ENCODE peak calls at places on chromosomes 13 and 19, in six cellular contexts. One of them, this sample, is unnamed.
A peak's percentile ranks its signal among the peaks of the same experiment; 100 is the strongest.

GRCh38 chr13:89910166-89910565 is 1437.3 kb upstream of the MIR17HG start:
- DNase-seq in K562: no peak
- DNase-seq in GM12878: no peak
- DNase-seq in HepG2: no peak
- DNase-seq in A549: no peak
- DNase-seq in endothelial cell of umbilical vein: no peak
- DNase-seq in this sample: no peak

GRCh38 chr13:20425819-20426219 is 99.8 kb downstream of the CRYL1 start:
- DNase-seq in K562: no peak
- DNase-seq in GM12878: no peak
- DNase-seq in HepG2: no peak
- DNase-seq in A549: no peak
- DNase-seq in endothelial cell of umbilical vein: no peak
- DNase-seq in this sample: no peak

GRCh38 chr13:109744512-109745051 is 41.8 kb downstream of the IRS2 start:
- DNase-seq in K562: no peak
- DNase-seq in GM12878: no peak
- DNase-seq in HepG2: no peak
- DNase-seq in A549: no peak
- DNase-seq in endothelial cell of umbilical vein: no peak
- DNase-seq in this sample: no peak

GRCh38 chr13:50318887-50319286 is 303.6 kb downstream of the KCNRG start:
- DNase-seq in K562: no peak
- DNase-seq in GM12878: no peak
- DNase-seq in HepG2: no peak
- DNase-seq in A549: peak; percentile 2
- DNase-seq in endothelial cell of umbilical vein: no peak
- DNase-seq in this sample: peak; percentile 37

GRCh38 chr13:32125746-32126145 is 94.2 kb downstream of the FRY start:
- DNase-seq in K562: no peak
- DNase-seq in GM12878: no peak
- DNase-seq in HepG2: no peak
- DNase-seq in A549: no peak
- DNase-seq in endothelial cell of umbilical vein: no peak
- DNase-seq in this sample: peak; percentile 79

GRCh38 chr13:27203854-27204253 is 32.2 kb upstream of the USP12 start:
- DNase-seq in K562: no peak
- DNase-seq in GM12878: no peak
- DNase-seq in HepG2: peak; percentile 14
- DNase-seq in A549: peak; percentile 44
- DNase-seq in endothelial cell of umbilical vein: peak; percentile 41
- DNase-seq in this sample: peak; percentile 39

GRCh38 chr19:55437410-55437809 is 5.7 kb downstream of the SHISA7 start:
- DNase-seq in K562: peak; percentile 86
- DNase-seq in GM12878: no peak
- DNase-seq in HepG2: peak; percentile 46
- DNase-seq in A549: peak; percentile 87
- DNase-seq in endothelial cell of umbilical vein: peak; percentile 55
- DNase-seq in this sample: peak; percentile 67

GRCh38 chr19:48735031-48735615 is 5.3 kb downstream of the RASIP1 start:
- DNase-seq in K562: no peak
- DNase-seq in GM12878: no peak
- DNase-seq in HepG2: no peak
- DNase-seq in A549: peak; percentile 85
- DNase-seq in endothelial cell of umbilical vein: no peak
- DNase-seq in this sample: peak; percentile 44

GRCh38 chr19:16161848-16162247 is 11.5 kb downstream of the CIB3 start:
- DNase-seq in K562: no peak
- DNase-seq in GM12878: no peak
- DNase-seq in HepG2: no peak
- DNase-seq in A549: peak; percentile 65
- DNase-seq in endothelial cell of umbilical vein: peak; percentile 38
- DNase-seq in this sample: no peak

GRCh38 chr19:55459950-55460657 is 1.3 kb downstream of the ISOC2 start:
- DNase-seq in K562: no peak
- DNase-seq in GM12878: no peak
- DNase-seq in HepG2: peak; percentile 62
- DNase-seq in A549: no peak
- DNase-seq in endothelial cell of umbilical vein: peak; percentile 46
- DNase-seq in this sample: no peak

GRCh38 chr19:15300533-15301194 is 31.7 kb downstream of the BRD4 start:
- DNase-seq in K562: no peak
- DNase-seq in GM12878: no peak
- DNase-seq in HepG2: no peak
- DNase-seq in A549: peak; percentile 19
- DNase-seq in endothelial cell of umbilical vein: no peak
- DNase-seq in this sample: peak; percentile 44

GRCh38 chr13:77511552-77511951 is 24.0 kb upstream of the SCEL start:
- DNase-seq in K562: no peak
- DNase-seq in GM12878: no peak
- DNase-seq in HepG2: no peak
- DNase-seq in A549: peak; percentile 13
- DNase-seq in endothelial cell of umbilical vein: peak; percentile 54
- DNase-seq in this sample: peak; percentile 50

GRCh38 chr19:40614595-40615411 is 13.6 kb downstream of the LTBP4 start:
- DNase-seq in K562: peak; percentile 87
- DNase-seq in GM12878: peak; percentile 35
- DNase-seq in HepG2: no peak
- DNase-seq in A549: peak; percentile 68
- DNase-seq in endothelial cell of umbilical vein: peak; percentile 78
- DNase-seq in this sample: no peak

GRCh38 chr19:48977061-48977460 is 12.0 kb downstream of the FTL start:
- DNase-seq in K562: no peak
- DNase-seq in GM12878: no peak
- DNase-seq in HepG2: no peak
- DNase-seq in A549: no peak
- DNase-seq in endothelial cell of umbilical vein: no peak
- DNase-seq in this sample: no peak

GRCh38 chr13:98405690-98406344 is 171.1 kb downstream of the STK24 start:
- DNase-seq in K562: no peak
- DNase-seq in GM12878: no peak
- DNase-seq in HepG2: peak; percentile 5
- DNase-seq in A549: no peak
- DNase-seq in endothelial cell of umbilical vein: no peak
- DNase-seq in this sample: no peak

GRCh38 chr13:63184693-63185092 is 1769.0 kb upstream of the PCDH20 start:
- DNase-seq in K562: no peak
- DNase-seq in GM12878: no peak
- DNase-seq in HepG2: peak; percentile 2
- DNase-seq in A549: peak; percentile 49
- DNase-seq in endothelial cell of umbilical vein: no peak
- DNase-seq in this sample: no peak

GRCh38 chr13:33787051-33787591 is 30.8 kb upstream of the RFC3 start:
- DNase-seq in K562: no peak
- DNase-seq in GM12878: peak; percentile 33
- DNase-seq in HepG2: no peak
- DNase-seq in A549: no peak
- DNase-seq in endothelial cell of umbilical vein: no peak
- DNase-seq in this sample: peak; percentile 25

GRCh38 chr19:44824758-44825157 is 15.9 kb downstream of the BCAM start:
- DNase-seq in K562: no peak
- DNase-seq in GM12878: no peak
- DNase-seq in HepG2: no peak
- DNase-seq in A549: no peak
- DNase-seq in endothelial cell of umbilical vein: peak; percentile 64
- DNase-seq in this sample: no peak

GRCh38 chr13:85386424-85386823 is 412.8 kb downstream of the SLITRK6 start:
- DNase-seq in K562: no peak
- DNase-seq in GM12878: no peak
- DNase-seq in HepG2: peak; percentile 39
- DNase-seq in A549: peak; percentile 22
- DNase-seq in endothelial cell of umbilical vein: no peak
- DNase-seq in this sample: no peak

GRCh38 chr13:28415994-28416411 is 78.9 kb downstream of the FLT1 start:
- DNase-seq in K562: no peak
- DNase-seq in GM12878: no peak
- DNase-seq in HepG2: no peak
- DNase-seq in A549: no peak
- DNase-seq in endothelial cell of umbilical vein: no peak
- DNase-seq in this sample: peak; percentile 73

DNA sequence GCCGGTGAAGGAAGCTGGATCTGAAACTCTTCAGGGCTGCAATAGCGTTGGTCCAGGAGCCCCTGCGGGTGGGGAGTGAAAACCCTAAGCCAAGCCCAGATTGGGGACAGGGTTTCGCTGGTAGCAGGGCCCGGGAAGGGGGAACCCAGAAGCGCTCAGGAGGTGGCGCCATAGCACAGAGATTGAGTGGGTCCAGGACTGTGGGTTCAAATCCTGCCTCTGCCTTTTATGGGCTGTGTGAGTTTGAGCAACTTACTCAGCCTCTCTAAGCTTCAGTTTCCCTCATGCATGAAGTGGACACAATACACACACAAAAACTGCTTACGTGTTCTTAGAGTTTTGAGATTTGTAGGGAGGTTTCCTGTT is 8.3 kb upstream of the SYCN start:
- DNase-seq in K562: peak; percentile 51
- DNase-seq in GM12878: peak; percentile 2
- DNase-seq in HepG2: no peak
- DNase-seq in A549: peak; percentile 76
- DNase-seq in endothelial cell of umbilical vein: no peak
- DNase-seq in this sample: peak; percentile 55
- TF ChIP-seq CTCF in K562: peak; percentile 90
- TF ChIP-seq CTCF in GM12878: peak; percentile 56
- TF ChIP-seq CTCF in HepG2: peak; percentile 60
- TF ChIP-seq CTCF in A549: peak; percentile 84
- TF ChIP-seq CTCF in endothelial cell of umbilical vein: peak; percentile 18
- TF ChIP-seq CTCF in this sample: peak; percentile 50

GRCh38 chr19:19502281-19502680 is 13.1 kb downstream of the TSSK6 start:
- DNase-seq in K562: no peak
- DNase-seq in GM12878: no peak
- DNase-seq in HepG2: no peak
- DNase-seq in A549: no peak
- DNase-seq in endothelial cell of umbilical vein: no peak
- DNase-seq in this sample: no peak

GRCh38 chr19:19500975-19501644 is 14.2 kb downstream of the TSSK6 start:
- DNase-seq in K562: no peak
- DNase-seq in GM12878: no peak
- DNase-seq in HepG2: no peak
- DNase-seq in A549: no peak
- DNase-seq in endothelial cell of umbilical vein: no peak
- DNase-seq in this sample: no peak

GRCh38 chr19:19501798-19502197 is 13.6 kb downstream of the TSSK6 start:
- DNase-seq in K562: no peak
- DNase-seq in GM12878: no peak
- DNase-seq in HepG2: no peak
- DNase-seq in A549: no peak
- DNase-seq in endothelial cell of umbilical vein: no peak
- DNase-seq in this sample: no peak

GRCh38 chr19:19504754-19505668 is 10.3 kb downstream of the TSSK6 start:
- DNase-seq in K562: no peak
- DNase-seq in GM12878: no peak
- DNase-seq in HepG2: no peak
- DNase-seq in A549: no peak
- DNase-seq in endothelial cell of umbilical vein: no peak
- DNase-seq in this sample: no peak

GRCh38 chr19:19502808-19503602 is 12.3 kb downstream of the TSSK6 start:
- DNase-seq in K562: no peak
- DNase-seq in GM12878: no peak
- DNase-seq in HepG2: no peak
- DNase-seq in A549: no peak
- DNase-seq in endothelial cell of umbilical vein: no peak
- DNase-seq in this sample: no peak
- TF ChIP-seq MYC in K562: no peak
- TF ChIP-seq MYC in GM12878: no peak
- TF ChIP-seq MYC in HepG2: no peak
- TF ChIP-seq MYC in A549: no peak
- TF ChIP-seq MYC in endothelial cell of umbilical vein: no peak
- TF ChIP-seq MYC in this sample: no peak

DNA sequence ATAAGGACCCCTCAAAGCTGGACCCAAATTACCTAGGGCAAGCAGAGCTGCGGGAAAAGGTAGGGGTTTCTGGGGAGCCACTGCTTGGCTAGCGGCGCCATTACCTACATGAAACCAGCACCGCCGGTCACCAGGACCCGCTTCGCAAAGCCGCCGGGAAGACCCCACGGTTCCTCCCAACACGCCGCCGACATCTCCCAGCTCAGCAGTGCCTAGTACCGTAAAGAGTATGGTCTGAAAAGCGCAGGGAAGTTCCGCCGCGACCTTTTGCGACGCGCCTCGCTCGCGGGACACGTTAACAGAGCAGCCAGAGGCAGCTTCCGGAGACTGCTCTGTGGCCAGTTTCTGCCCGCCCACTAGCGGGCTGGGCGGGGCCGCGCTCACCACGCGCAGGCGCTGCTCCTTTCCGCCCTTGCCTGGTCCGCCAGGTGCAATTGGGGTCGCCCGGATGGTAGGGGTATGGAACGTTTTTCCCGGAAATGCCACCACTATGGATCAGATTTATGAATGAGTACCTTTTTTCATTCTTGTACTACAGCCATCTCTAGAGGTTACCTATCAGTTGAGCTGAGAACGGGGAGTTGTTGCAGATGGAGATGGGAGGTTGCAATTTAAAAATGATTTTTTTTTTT is at the start of gene TGDS:
- DNase-seq in K562: peak; percentile 82
- DNase-seq in GM12878: peak; percentile 79
- DNase-seq in HepG2: peak; percentile 87
- DNase-seq in A549: peak; percentile 92
- DNase-seq in endothelial cell of umbilical vein: peak; percentile 85
- DNase-seq in this sample: peak; percentile 97
- TF ChIP-seq CTCF in K562: no peak
- TF ChIP-seq CTCF in GM12878: no peak
- TF ChIP-seq CTCF in HepG2: peak; percentile 34
- TF ChIP-seq CTCF in A549: no peak
- TF ChIP-seq CTCF in endothelial cell of umbilical vein: no peak
- TF ChIP-seq CTCF in this sample: no peak

GRCh38 chr13:40153516-40153915 is 498.1 kb downstream of the COG6 start:
- DNase-seq in K562: no peak
- DNase-seq in GM12878: no peak
- DNase-seq in HepG2: no peak
- DNase-seq in A549: no peak
- DNase-seq in endothelial cell of umbilical vein: peak; percentile 61
- DNase-seq in this sample: no peak

GRCh38 chr13:40155176-40155575 is 499.7 kb downstream of the COG6 start:
- DNase-seq in K562: no peak
- DNase-seq in GM12878: no peak
- DNase-seq in HepG2: no peak
- DNase-seq in A549: no peak
- DNase-seq in endothelial cell of umbilical vein: no peak
- DNase-seq in this sample: no peak

GRCh38 chr13:40149611-40150283 is 494.3 kb downstream of the COG6 start:
- DNase-seq in K562: no peak
- DNase-seq in GM12878: no peak
- DNase-seq in HepG2: no peak
- DNase-seq in A549: peak; percentile 16
- DNase-seq in endothelial cell of umbilical vein: peak; percentile 98
- DNase-seq in this sample: peak; percentile 15

GRCh38 chr13:40152904-40153303 is 497.4 kb downstream of the COG6 start:
- DNase-seq in K562: no peak
- DNase-seq in GM12878: no peak
- DNase-seq in HepG2: no peak
- DNase-seq in A549: no peak
- DNase-seq in endothelial cell of umbilical vein: no peak
- DNase-seq in this sample: no peak

DNA sequence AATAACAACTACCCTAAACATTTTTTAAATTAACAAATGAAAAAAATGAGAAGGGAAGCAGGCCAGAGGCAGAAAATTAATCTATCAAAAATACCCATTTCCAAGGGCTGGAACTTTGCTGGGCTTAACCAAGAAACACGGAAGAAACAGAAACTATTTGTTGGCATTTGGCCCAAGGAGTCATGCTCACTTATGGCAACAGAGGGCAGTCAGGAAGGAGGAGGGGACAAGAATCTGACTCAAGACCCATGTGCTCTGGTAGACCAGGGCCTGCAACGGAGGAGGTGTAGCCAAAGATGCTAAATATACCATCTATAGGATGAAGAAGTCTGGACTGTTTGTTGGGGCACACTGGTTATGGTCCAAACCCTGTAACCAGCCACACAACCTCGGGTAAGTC is 496.7 kb downstream of the COG6 start:
- DNase-seq in K562: no peak
- DNase-seq in GM12878: no peak
- DNase-seq in HepG2: no peak
- DNase-seq in A549: peak; percentile 63
- DNase-seq in endothelial cell of umbilical vein: peak; percentile 88
- DNase-seq in this sample: no peak
- TF ChIP-seq MYC in K562: no peak
- TF ChIP-seq MYC in GM12878: no peak
- TF ChIP-seq MYC in HepG2: no peak
- TF ChIP-seq MYC in A549: no peak
- TF ChIP-seq MYC in endothelial cell of umbilical vein: peak; percentile 61
- TF ChIP-seq MYC in this sample: no peak